ENCODE peak calls at places on chromosomes 1 and 21, in six cellular contexts. Q, N, D, B, X and V are unnamed samples.
A peak's percentile ranks its signal among the peaks of the same experiment; 100 is the strongest.

GRCh38 chr1:116950497-116951174 is 40.9 kb downstream of the PTGFRN start:
- ATAC-seq in D (no peak), B (no peak), Q (no peak), N (peak; percentile 76), X (no peak), V (peak; percentile 53)

GRCh38 chr1:245963649-245964048 is 543.4 kb downstream of the SMYD3 start:
- ATAC-seq in Q (no peak), B (no peak), X (no peak), D (no peak), N (no peak), V (no peak)

GRCh38 chr1:83606416-83606955 is 392.4 kb downstream of the TTLL7 start:
- ATAC-seq in Q (no peak), B (no peak), D (no peak), X (no peak), N (no peak), V (no peak)

GRCh38 chr1:9852410-9853301 is 28.9 kb upstream of the CLSTN1 start:
- ATAC-seq in Q (no peak), B (no peak), N (peak; percentile 63), D (no peak), X (no peak), V (peak; percentile 63)

GRCh38 chr1:95716550-95716949 is 482.5 kb downstream of the RWDD3 start:
- ATAC-seq in N (no peak), D (no peak), X (no peak), B (no peak), Q (no peak), V (no peak)

GRCh38 chr1:2976180-2976562 is 45.1 kb upstream of the ACTRT2 start:
- ATAC-seq in B (no peak), X (no peak), Q (no peak), N (no peak), D (no peak), V (no peak)

GRCh38 chr1:212024469-212025149 is 10.7 kb downstream of the INTS7 start:
- ATAC-seq in X (no peak), Q (no peak), N (no peak), B (no peak), D (no peak), V (no peak)

GRCh38 chr1:212157252-212157651 is 121.7 kb downstream of the DTL start:
- ATAC-seq in N (no peak), X (no peak), B (no peak), Q (no peak), D (no peak), V (no peak)

GRCh38 chr1:35564037-35564883 is 6.7 kb downstream of the NCDN start:
- ATAC-seq in X (peak; percentile 77), D (peak; percentile 88), B (peak; percentile 83), Q (peak; percentile 83), N (peak; percentile 44), V (peak; percentile 35)

GRCh38 chr1:12762766-12763165 is 10.8 kb upstream of the PRAMEF12 start:
- ATAC-seq in Q (no peak), D (no peak), X (no peak), B (no peak), N (no peak), V (no peak)

GRCh38 chr1:229625893-229626831 is at the start of the genes TAF5L and URB2:
- ATAC-seq in D (peak; percentile 93), B (peak; percentile 94), X (peak; percentile 94), N (peak; percentile 98), Q (peak; percentile 91), V (peak; percentile 97)

GRCh38 chr21:33396966-33397365 is 6.2 kb upstream of the IFNGR2 start:
- ATAC-seq in X (no peak), N (peak; percentile 53), Q (no peak), B (no peak), D (no peak), V (peak; percentile 65)

GRCh38 chr1:68011786-68012375 is 38.5 kb downstream of the DIRAS3 start:
- ATAC-seq in Q (no peak), N (no peak), X (no peak), D (no peak), B (no peak), V (no peak)

GRCh38 chr1:154742586-154742985 is 127.5 kb downstream of the KCNN3 start:
- ATAC-seq in X (no peak), D (no peak), B (no peak), N (peak; percentile 37), Q (no peak), V (no peak)

GRCh38 chr1:76231320-76231719 is 156.8 kb downstream of the ST6GALNAC3 start:
- ATAC-seq in Q (no peak), X (no peak), B (no peak), N (no peak), D (peak; percentile 31), V (no peak)

GRCh38 chr21:37531402-37532042 is 164.9 kb downstream of the DYRK1A start:
- ATAC-seq in B (no peak), N (peak; percentile 94), X (no peak), D (no peak), Q (no peak), V (peak; percentile 69)

GRCh38 chr1:206903687-206904086 is 6.4 kb downstream of the IL24 start:
- ATAC-seq in B (no peak), Q (no peak), X (no peak), N (peak; percentile 80), D (no peak), V (no peak)

GRCh38 chr1:168763031-168763430 is 34.0 kb upstream of the DPT start:
- ATAC-seq in X (no peak), N (no peak), D (no peak), B (no peak), Q (no peak), V (no peak)

GRCh38 chr1:53417003-53417402 is 42.2 kb upstream of the DMRTB1 start:
- ATAC-seq in N (no peak), Q (no peak), X (no peak), B (no peak), D (no peak), V (no peak)

GRCh38 chr1:226826479-226827245 is 43.8 kb upstream of the PSEN2 start:
- ATAC-seq in B (no peak), D (no peak), N (no peak), X (no peak), Q (no peak), V (no peak)

GRCh38 chr1:213275293-213275692 is 224.3 kb downstream of the RPS6KC1 start:
- ATAC-seq in X (no peak), D (no peak), B (no peak), Q (no peak), N (no peak), V (no peak)

GRCh38 chr21:41611966-41612606 is 104.1 kb upstream of the TMPRSS2 start:
- ATAC-seq in X (peak; percentile 89), D (peak; percentile 77), B (no peak), Q (peak; percentile 47), N (no peak), V (no peak)

GRCh38 chr1:77060000-77060399 is 159.2 kb downstream of the PIGK start:
- ATAC-seq in Q (no peak), X (no peak), D (no peak), N (no peak), B (no peak), V (no peak)

GRCh38 chr1:174913225-174913903 is 86.4 kb upstream of the CACYBP start:
- ATAC-seq in Q (no peak), B (no peak), D (peak; percentile 16), X (no peak), N (no peak), V (no peak)

GRCh38 chr1:147769107-147769506 is 8.7 kb upstream of the GJA5 start:
- ATAC-seq in B (no peak), D (no peak), Q (no peak), N (no peak), X (no peak), V (peak; percentile 49)

GRCh38 chr1:68221001-68221970 is 11.0 kb downstream of the WLS start:
- ATAC-seq in B (no peak), D (no peak), Q (no peak), X (no peak), N (no peak), V (no peak)

GRCh38 chr1:8448906-8449661 is 131.2 kb downstream of the SLC45A1 start:
- ATAC-seq in Q (no peak), X (no peak), B (peak; percentile 69), N (peak; percentile 65), D (no peak), V (peak; percentile 36)

GRCh38 chr1:31696246-31696645 is 7.6 kb downstream of the COL16A1 start:
- ATAC-seq in B (no peak), Q (no peak), X (no peak), D (no peak), N (peak; percentile 54), V (no peak)

GRCh38 chr1:226784081-226785049 is 45.3 kb upstream of the ITPKB start:
- ATAC-seq in B (no peak), N (no peak), Q (no peak), X (no peak), D (peak; percentile 6), V (peak; percentile 42)

GRCh38 chr1:9888886-9889285 is 21.2 kb downstream of the CTNNBIP1 start:
- ATAC-seq in D (no peak), B (no peak), X (no peak), Q (no peak), N (no peak), V (no peak)

GRCh38 chr1:235843458-235843857 is 23.2 kb downstream of the LYST start:
- ATAC-seq in D (peak; percentile 82), Q (peak; percentile 73), N (peak; percentile 76), B (peak; percentile 69), X (peak; percentile 94), V (peak; percentile 53)

GRCh38 chr21:31151682-31152081 is 113.4 kb upstream of the KRTAP19-8 start:
- ATAC-seq in N (no peak), B (no peak), X (no peak), D (no peak), Q (no peak), V (peak; percentile 22)

GRCh38 chr1:174968750-174969244 is 30.9 kb upstream of the CACYBP start:
- ATAC-seq in Q (peak; percentile 84), B (peak; percentile 52), X (no peak), N (no peak), D (peak; percentile 78), V (no peak)

GRCh38 chr1:245768596-245768995 is 613.8 kb downstream of the KIF26B start:
- ATAC-seq in D (no peak), B (no peak), N (no peak), Q (no peak), X (no peak), V (no peak)

GRCh38 chr21:27269646-27270045 is 302.8 kb upstream of the ADAMTS5 start:
- ATAC-seq in Q (no peak), B (no peak), N (peak; percentile 73), D (no peak), X (no peak), V (peak; percentile 85)